ENCODE peak calls at places on chromosomes 11 and 22, in six cellular contexts. K, F, Z, U, M and R are unnamed samples. For H3K36me3, the result is how much of the 10 kb centered on the place peaks cover.

GRCh38 chr22:46000081-46001027 is 23.4 kb upstream of the WNT7B start:
- DNase-seq in U (no peak), K (peak), Z (peak), F (peak), M (no peak), R (no peak)

GRCh38 chr11:128860571-128861361 is 6.3 kb downstream of the KCNJ1 start:
- DNase-seq in Z (no peak), M (peak), U (no peak), K (no peak), F (no peak), R (no peak)

GRCh38 chr11:16881074-16881709 is 133.0 kb downstream of the PLEKHA7 start:
- DNase-seq in K (peak), U (peak), Z (peak), F (peak), M (no peak), R (peak)

GRCh38 chr11:120674537-120674936 is 163.0 kb downstream of the GRIK4 start:
- DNase-seq in K (no peak), M (no peak), Z (no peak), F (no peak), U (no peak), R (no peak)

GRCh38 chr11:2726964-2727363 is 27.2 kb upstream of the KCNQ1OT1 start:
- DNase-seq in F (no peak), M (no peak), Z (no peak), K (no peak), U (no peak), R (no peak)

GRCh38 chr11:45665933-45666647 is 668 bp upstream of the CHST1 start:
- DNase-seq in K (no peak), M (no peak), U (no peak), Z (no peak), F (no peak), R (peak)

GRCh38 chr11:82869657-82870056 is 30.6 kb downstream of the PRCP start:
- DNase-seq in Z (no peak), F (no peak), M (no peak), U (no peak), K (no peak), R (peak)

GRCh38 chr11:71070490-71071455 is 181.6 kb downstream of the SHANK2 start:
- DNase-seq in F (no peak), M (no peak), Z (no peak), K (no peak), U (no peak), R (no peak)

GRCh38 chr11:107442715-107443215 is 14.9 kb downstream of the CWF19L2 start:
- DNase-seq in F (no peak), K (no peak), U (no peak), M (no peak), Z (no peak), R (no peak)

DNA sequence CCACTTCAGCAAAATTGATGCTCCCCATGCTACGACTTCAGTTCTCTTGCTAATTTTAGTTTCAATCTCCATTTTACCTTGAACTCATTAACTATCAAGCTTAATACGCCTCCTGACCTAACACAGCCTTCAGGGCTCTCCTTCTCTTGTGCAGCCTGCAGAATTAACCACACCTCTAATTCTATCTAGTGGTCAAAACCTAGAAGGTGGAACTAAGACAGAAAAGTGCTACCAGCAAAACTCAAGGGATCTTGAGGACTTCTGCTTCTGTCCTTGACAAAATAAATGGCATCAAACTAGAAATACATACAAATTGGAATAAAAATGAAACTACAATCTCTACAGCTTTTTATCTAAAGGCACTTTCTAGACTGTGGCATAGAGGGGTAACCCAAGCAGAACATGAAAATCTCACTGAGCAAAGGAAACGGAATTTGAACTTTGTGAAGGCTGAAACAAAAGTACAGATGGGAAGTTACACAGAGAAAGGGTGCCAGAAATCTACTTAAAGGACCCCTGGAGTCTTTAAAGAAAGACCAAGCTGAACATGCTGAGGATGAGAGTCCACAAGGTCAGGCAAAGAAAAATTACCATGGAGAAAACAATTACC is 10.7 kb downstream of the CWF19L2 start:
- DNase-seq in F (no peak), U (peak), Z (no peak), M (no peak), K (no peak), R (no peak)
- H3K36me3 ChIP-seq in F (under half), U (under half), Z (under half), M (under half), K (under half), R (under half)

GRCh38 chr11:118175600-118176399 is 639 bp downstream of the SCN2B start:
- DNase-seq in K (no peak), U (no peak), F (no peak), M (no peak), Z (no peak), R (peak)
- H3K4me3 ChIP-seq in K (peak), U (peak), F (peak), M (no peak), Z (peak), R (peak)

GRCh38 chr11:72693271-72693968 is 19.2 kb upstream of the PDE2A start:
- DNase-seq in F (no peak), Z (no peak), K (no peak), U (no peak), M (no peak), R (no peak)
- TF ChIP-seq CTCF in F (no peak), Z (no peak), K (peak), U (peak), M (no peak), R (no peak)

DNA sequence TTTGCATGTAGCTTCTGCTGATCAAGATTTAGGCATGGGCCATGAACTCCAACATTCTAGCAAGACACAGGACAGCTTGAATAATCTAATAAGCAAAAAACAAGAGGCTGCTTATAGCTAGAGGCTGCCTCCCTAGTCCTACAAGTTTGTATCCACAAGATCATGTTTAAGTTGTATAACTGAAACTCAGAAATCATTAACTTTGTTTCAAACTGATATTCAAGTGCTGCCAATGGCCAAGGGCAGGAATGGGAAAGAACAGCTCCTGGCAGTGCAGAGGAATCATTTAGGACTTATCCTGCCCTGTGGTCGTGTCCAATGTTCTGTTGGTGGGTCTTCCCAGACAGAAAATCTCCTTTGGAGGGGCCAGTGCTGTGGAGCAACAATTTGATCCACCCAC is 209.6 kb upstream of the DDI1 start:
- DNase-seq in F (no peak), U (no peak), K (no peak), Z (no peak), M (no peak), R (no peak)
- H3K36me3 ChIP-seq in F (under half), U (under half), K (under half), Z (under half), M (under half), R (under half)

DNA sequence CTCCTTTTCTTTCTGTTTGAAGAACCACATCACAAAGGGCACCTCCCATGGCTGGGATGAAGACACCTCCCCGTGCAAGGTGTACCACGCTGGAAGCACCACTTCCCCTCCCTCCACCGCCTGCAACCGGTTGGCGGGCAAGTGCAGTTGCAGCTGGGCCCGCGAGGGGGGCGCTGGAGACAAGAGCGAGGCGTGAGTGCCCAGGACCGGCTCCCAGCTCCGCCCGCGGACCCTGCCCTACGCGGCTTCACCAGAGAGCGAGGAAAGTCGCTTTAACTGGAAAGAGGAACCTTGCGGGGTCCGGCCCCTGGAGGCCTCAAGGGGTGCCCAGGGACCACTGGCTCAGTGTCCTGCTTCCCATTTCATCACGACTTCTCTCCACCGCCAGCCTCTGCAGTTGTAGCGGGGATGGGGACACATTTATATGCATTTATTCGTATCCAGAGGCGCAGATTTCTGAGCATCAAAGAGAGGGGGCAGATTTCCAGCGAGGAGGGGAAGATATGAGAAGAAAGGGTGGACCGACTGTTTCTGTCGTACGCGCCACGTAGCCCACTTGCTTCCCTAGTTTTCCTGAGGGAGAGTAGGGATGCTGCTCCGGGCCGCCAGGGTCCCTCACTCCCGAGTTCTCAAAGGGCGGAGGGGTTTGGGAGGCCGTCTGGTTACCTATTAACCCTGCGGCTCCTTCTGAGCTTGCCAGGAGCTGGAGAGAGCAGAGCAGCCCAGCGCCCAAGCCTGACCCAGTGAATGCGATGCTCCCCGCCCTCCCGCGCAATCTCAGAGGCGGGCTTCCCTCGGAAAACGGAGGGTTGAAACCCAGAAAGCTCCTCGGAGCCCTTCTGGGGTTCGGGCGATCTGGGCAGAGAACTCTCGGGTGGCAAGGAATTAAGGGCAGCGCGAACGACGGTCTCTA is 3.5 kb downstream of the ESAM start:
- DNase-seq in M (no peak), K (peak), Z (peak), U (peak), F (peak), R (peak)
- H3K4me3 ChIP-seq in M (peak), K (peak), Z (peak), U (peak), F (peak), R (no peak)